ENCODE peak calls at places on chromosomes 12 and 14, in nine cellular contexts. O is Calu3, W is AG10803, T is neural progenitor cell, X is fibroblast of mammary gland, L is sciatic nerve, Z is GF-D8, C is putamen, V is amniotic stem cell. D is an unnamed sample.

GRCh38 chr12:102568151-102568815 is 87.9 kb upstream of the IGF1 start:
- DNase-seq in O (no peak), W (peak), X (peak), L (no peak), V (no peak), T (no peak), C (no peak), Z (no peak), D (no peak)

GRCh38 chr12:25959069-25959961 is 833 bp downstream of the RASSF8 start:
- DNase-seq in V (peak), X (peak), W (peak), L (peak), C (peak), O (peak), Z (no peak), T (peak), D (no peak)

GRCh38 chr14:75770635-75771034 is 109.6 kb downstream of the TTLL5 start:
- DNase-seq in C (no peak), W (no peak), O (no peak), T (no peak), L (no peak), V (no peak), X (peak), Z (no peak), D (no peak)

GRCh38 chr14:64756712-64757111 is 52.5 kb downstream of the PLEKHG3 start:
- DNase-seq in Z (no peak), O (no peak), W (no peak), T (no peak), X (no peak), L (no peak), V (no peak), C (no peak), D (no peak)

GRCh38 chr12:65878540-65878939 is 54.3 kb downstream of the HMGA2 start:
- DNase-seq in O (peak), L (no peak), Z (no peak), T (peak), X (no peak), W (peak), C (no peak), V (no peak), D (no peak)

GRCh38 chr12:124005736-124006581 is 32.9 kb downstream of the ZNF664 start:
- DNase-seq in X (no peak), O (no peak), Z (no peak), W (no peak), T (no peak), V (no peak), L (no peak), C (no peak), D (no peak)

GRCh38 chr12:42960087-42960527 is 370.6 kb upstream of the PRICKLE1 start:
- DNase-seq in X (peak), Z (no peak), O (no peak), T (no peak), C (no peak), W (no peak), L (no peak), V (no peak), D (no peak)

GRCh38 chr14:69133206-69134125 is 19.5 kb downstream of the DCAF5 start:
- DNase-seq in X (peak), W (peak), V (peak), Z (no peak), T (no peak), C (no peak), O (no peak), L (no peak), D (no peak)

GRCh38 chr12:112121780-112122565 is 3.4 kb upstream of the TRAFD1 start:
- DNase-seq in V (no peak), Z (no peak), T (no peak), L (peak), X (peak), O (no peak), W (peak), C (peak), D (no peak)

GRCh38 chr12:30694412-30694955 is 1.2 kb downstream of the IPO8 start:
- DNase-seq in T (peak), C (no peak), X (peak), O (peak), W (no peak), Z (no peak), L (no peak), V (no peak), D (no peak)

GRCh38 chr12:124703852-124704251 is 136.4 kb upstream of the NCOR2 start:
- DNase-seq in C (no peak), W (no peak), T (no peak), O (no peak), X (no peak), Z (peak), L (no peak), V (no peak), D (no peak)

GRCh38 chr12:130577348-130577747 is 138.8 kb downstream of the RIMBP2 start:
- DNase-seq in V (no peak), X (no peak), L (no peak), Z (no peak), W (no peak), C (no peak), O (no peak), T (no peak), D (no peak)

GRCh38 chr12:103840399-103840880 is 594 bp downstream of the NT5DC3 start:
- DNase-seq in V (no peak), X (peak), T (no peak), L (peak), Z (no peak), O (no peak), C (no peak), W (no peak), D (no peak)

GRCh38 chr14:74636424-74637183 is 24.6 kb upstream of the LTBP2 start:
- DNase-seq in O (no peak), V (no peak), T (no peak), W (peak), Z (no peak), C (no peak), X (no peak), L (no peak), D (no peak)

GRCh38 chr12:119783787-119784186 is 93.3 kb downstream of the CIT start:
- DNase-seq in L (no peak), V (no peak), W (no peak), Z (no peak), C (no peak), X (no peak), O (no peak), T (no peak), D (no peak)

GRCh38 chr12:111773801-111774551 is 7.2 kb downstream of the ALDH2 start:
- DNase-seq in W (peak), O (peak), C (no peak), X (peak), V (peak), Z (no peak), L (peak), T (peak), D (no peak)

GRCh38 chr14:40697221-40697620 is 909.5 kb upstream of the LRFN5 start:
- DNase-seq in C (no peak), Z (no peak), O (no peak), T (no peak), L (no peak), W (no peak), V (no peak), X (peak), D (no peak)

GRCh38 chr14:77109656-77110055 is 11.6 kb downstream of the CIPC start:
- DNase-seq in V (no peak), Z (no peak), W (no peak), O (no peak), L (no peak), T (no peak), C (no peak), X (no peak), D (no peak)